ENCODE peak calls at places on chromosome 2, in five cellular contexts. P is NCI-H748 treated with DMSO at 0.1 percent for 48 hours, J is HT1080, I is neuronal stem cell, C is NCI-H2081. F is an unnamed sample.

GRCh38 chr2:85058619-85058941 is 74.6 kb upstream of the TCF7L1 start:
- DNase-seq in P (no peak), J (no peak), I (no peak), C (no peak), F (no peak)

GRCh38 chr2:152585830-152586484 is 131.3 kb downstream of the PRPF40A start:
- DNase-seq in P (no peak), J (peak), I (no peak), C (no peak), F (no peak)

GRCh38 chr2:207201416-207201815 is 35.7 kb upstream of the KLF7 start:
- DNase-seq in P (no peak), J (no peak), I (no peak), C (no peak), F (no peak)

GRCh38 chr2:2565671-2566070 is 234.6 kb upstream of the MYT1L start:
- DNase-seq in P (no peak), J (no peak), I (no peak), C (no peak), F (no peak)

GRCh38 chr2:38116762-38117161 is 40.8 kb upstream of the CYP1B1 start:
- DNase-seq in P (no peak), J (peak), I (no peak), C (no peak), F (no peak)

GRCh38 chr2:187055463-187055862 is 206.5 kb upstream of the ZSWIM2 start:
- DNase-seq in P (no peak), J (no peak), I (no peak), C (no peak), F (no peak)

GRCh38 chr2:9692392-9693137 is 61.8 kb upstream of the YWHAQ start:
- DNase-seq in P (no peak), J (peak), I (no peak), C (no peak), F (no peak)

GRCh38 chr2:126905991-126906390 is 7.3 kb downstream of the TEX51 start:
- DNase-seq in P (no peak), J (no peak), I (no peak), C (no peak), F (no peak)

GRCh38 chr2:55761024-55761423 is 67.4 kb upstream of the PNPT1 start:
- DNase-seq in P (no peak), J (no peak), I (no peak), C (no peak), F (no peak)

GRCh38 chr2:88187038-88187676 is 17.0 kb downstream of the THNSL2 start:
- DNase-seq in P (peak), J (no peak), I (peak), C (peak), F (peak)

GRCh38 chr2:84243788-84244627 is 215.1 kb downstream of the SUCLG1 start:
- DNase-seq in P (no peak), J (no peak), I (no peak), C (no peak), F (no peak)

GRCh38 chr2:11305338-11305737 is 39.1 kb downstream of the ROCK2 start:
- DNase-seq in P (no peak), J (no peak), I (no peak), C (no peak), F (no peak)

GRCh38 chr2:127606594-127607398 is 39.2 kb upstream of the GPR17 start:
- DNase-seq in P (no peak), J (no peak), I (no peak), C (no peak), F (no peak)

GRCh38 chr2:42922790-42923631 is 130.6 kb upstream of the HAAO start:
- DNase-seq in P (no peak), J (no peak), I (no peak), C (no peak), F (no peak)

GRCh38 chr2:101223814-101224231 is 28.9 kb upstream of the CNOT11 start:
- DNase-seq in P (no peak), J (peak), I (no peak), C (no peak), F (no peak)

GRCh38 chr2:45616663-45617411 is 5.8 kb upstream of the SRBD1 start:
- DNase-seq in P (no peak), J (peak), I (no peak), C (no peak), F (no peak)

GRCh38 chr2:74576830-74577229 is 22.3 kb downstream of the DOK1 start:
- DNase-seq in P (no peak), J (no peak), I (no peak), C (no peak), F (no peak)

GRCh38 chr2:159497256-159497655 is 119.1 kb downstream of the BAZ2B start:
- DNase-seq in P (no peak), J (peak), I (no peak), C (peak), F (no peak)

GRCh38 chr2:208489687-208490086 is 83.1 kb downstream of the PTH2R start:
- DNase-seq in P (peak), J (no peak), I (no peak), C (peak), F (no peak)

GRCh38 chr2:62266433-62267038 is 70.6 kb downstream of the B3GNT2 start:
- DNase-seq in P (no peak), J (peak), I (no peak), C (no peak), F (no peak)

GRCh38 chr2:20450201-20451108 is 3.6 kb downstream of the RHOB start:
- DNase-seq in P (no peak), J (peak), I (no peak), C (no peak), F (no peak)

GRCh38 chr2:216031960-216032689 is 18.8 kb upstream of the MREG start:
- DNase-seq in P (no peak), J (peak), I (no peak), C (no peak), F (no peak)

GRCh38 chr2:105460048-105460732 is 61.3 kb upstream of the FHL2 start:
- DNase-seq in P (no peak), J (no peak), I (no peak), C (no peak), F (no peak)

GRCh38 chr2:240913810-240914644 is 7.9 kb downstream of the CROCC2 start:
- DNase-seq in P (peak), J (peak), I (peak), C (peak), F (peak)

GRCh38 chr2:19352946-19353720 is 5.3 kb downstream of the OSR1 start:
- DNase-seq in P (no peak), J (no peak), I (no peak), C (no peak), F (no peak)

GRCh38 chr2:129459200-129459876 is 520.1 kb upstream of the RAB6C start:
- DNase-seq in P (no peak), J (no peak), I (no peak), C (no peak), F (no peak)

GRCh38 chr2:18932864-18933263 is 343.5 kb upstream of the NT5C1B start:
- DNase-seq in P (no peak), J (no peak), I (no peak), C (no peak), F (no peak)

GRCh38 chr2:105294844-105295481 is 34.6 kb downstream of the TGFBRAP1 start:
- DNase-seq in P (no peak), J (peak), I (peak), C (no peak), F (peak)

GRCh38 chr2:188293601-188294482 is 2.2 kb downstream of the GULP1 start:
- DNase-seq in P (peak), J (peak), I (no peak), C (peak), F (peak)

F was measured in ecto neural progenitor cell.